ENCODE peak calls at places on chromosomes 5 and 9, in five cellular contexts. X, N, L, A and T are unnamed samples.

GRCh38 chr9:5438301-5439162 is 807 bp upstream of the PLGRKT start:
- DNase-seq in X (no peak), N (peak), L (no peak), A (peak), T (peak)

GRCh38 chr5:40578501-40579451 is 100.9 kb upstream of the PTGER4 start:
- DNase-seq in X (no peak), N (peak), L (no peak), A (peak), T (no peak)

GRCh38 chr9:76703270-76703669 is 61.0 kb upstream of the PCA3 start:
- DNase-seq in X (no peak), N (no peak), L (no peak), A (no peak), T (no peak)

GRCh38 chr5:152546493-152546892 is 141.4 kb upstream of the NMUR2 start:
- DNase-seq in X (no peak), N (no peak), L (no peak), A (no peak), T (no peak)

GRCh38 chr5:96968074-96968473 is 32.2 kb downstream of the LNPEP start:
- DNase-seq in X (no peak), N (no peak), L (no peak), A (peak), T (no peak)

GRCh38 chr5:52794519-52794918 is 6.8 kb downstream of the ITGA1 start:
- DNase-seq in X (no peak), N (no peak), L (no peak), A (peak), T (no peak)

GRCh38 chr9:138010861-138011260 is 133.3 kb downstream of the CACNA1B start:
- DNase-seq in X (no peak), N (no peak), L (no peak), A (no peak), T (no peak)

GRCh38 chr5:3517331-3517730 is 78.3 kb upstream of the IRX1 start:
- DNase-seq in X (no peak), N (no peak), L (no peak), A (no peak), T (no peak)

GRCh38 chr5:151151263-151151660 is 6.3 kb downstream of the ANXA6 start:
- DNase-seq in X (no peak), N (no peak), L (no peak), A (no peak), T (peak)

GRCh38 chr5:119078870-119079269 is 8.0 kb downstream of the DMXL1 start:
- DNase-seq in X (no peak), N (no peak), L (no peak), A (no peak), T (no peak)

GRCh38 chr9:72718503-72718902 is 197.1 kb downstream of the TMC1 start:
- DNase-seq in X (no peak), N (no peak), L (no peak), A (no peak), T (peak)

GRCh38 chr5:42951847-42952411 is 88.2 kb downstream of the ANXA2R start:
- DNase-seq in X (peak), N (peak), L (no peak), A (no peak), T (peak)

GRCh38 chr5:43312699-43313034 is 545 bp downstream of the HMGCS1 start:
- DNase-seq in X (no peak), N (no peak), L (no peak), A (no peak), T (peak)

GRCh38 chr9:18194316-18194715 is 279.6 kb upstream of the ADAMTSL1 start:
- DNase-seq in X (no peak), N (no peak), L (no peak), A (peak), T (no peak)

GRCh38 chr9:135524130-135524861 is 3.1 kb downstream of the LCN1 start:
- DNase-seq in X (no peak), N (no peak), L (no peak), A (peak), T (no peak)

GRCh38 chr5:14741721-14742426 is 77.4 kb downstream of the OTULIN start:
- DNase-seq in X (no peak), N (no peak), L (no peak), A (no peak), T (no peak)

GRCh38 chr5:42745426-42745825 is 11.2 kb upstream of the CCDC152 start:
- DNase-seq in X (no peak), N (no peak), L (no peak), A (peak), T (peak)

GRCh38 chr5:173509060-173509459 is 107.4 kb downstream of the BOD1 start:
- DNase-seq in X (no peak), N (no peak), L (no peak), A (no peak), T (no peak)